ENCODE peak calls at places on chromosomes 2 and 18, in eight cellular contexts. D, Y, A, X, L, N, H and Q are unnamed samples.

GRCh38 chr2:46554381-46554780 is 75.0 kb downstream of the TMEM247 start:
- DNase-seq in D (no peak), Y (no peak), A (no peak), X (no peak), L (no peak), N (no peak), H (no peak), Q (no peak)

GRCh38 chr2:152037711-152038110 is 61.1 kb downstream of the CACNB4 start:
- DNase-seq in D (no peak), Y (no peak), A (no peak), X (no peak), L (no peak), N (no peak), H (no peak), Q (no peak)

GRCh38 chr18:55275042-55275897 is 312.7 kb downstream of the TCF4 start:
- DNase-seq in D (no peak), Y (peak), A (no peak), X (no peak), L (no peak), N (no peak), H (peak), Q (no peak)

GRCh38 chr2:179917272-179917671 is 55.9 kb upstream of the ZNF385B start:
- DNase-seq in D (no peak), Y (no peak), A (no peak), X (peak), L (no peak), N (no peak), H (no peak), Q (no peak)

GRCh38 chr18:44895176-44895798 is 214.6 kb downstream of the SETBP1 start:
- DNase-seq in D (no peak), Y (no peak), A (no peak), X (no peak), L (peak), N (peak), H (peak), Q (no peak)

GRCh38 chr2:128155970-128156369 is 65.0 kb downstream of the UGGT1 start:
- DNase-seq in D (no peak), Y (no peak), A (no peak), X (no peak), L (no peak), N (no peak), H (no peak), Q (no peak)

GRCh38 chr2:173021939-173022371 is 53.7 kb upstream of the MAP3K20 start:
- DNase-seq in D (no peak), Y (peak), A (no peak), X (peak), L (no peak), N (no peak), H (peak), Q (no peak)

GRCh38 chr2:24919977-24920812 is at the start of gene ADCY3:
- DNase-seq in D (no peak), Y (peak), A (no peak), X (no peak), L (peak), N (no peak), H (no peak), Q (no peak)

GRCh38 chr2:108534577-108535379 is 508 bp downstream of the LIMS1 start:
- DNase-seq in D (no peak), Y (peak), A (no peak), X (peak), L (no peak), N (no peak), H (peak), Q (no peak)

DNA sequence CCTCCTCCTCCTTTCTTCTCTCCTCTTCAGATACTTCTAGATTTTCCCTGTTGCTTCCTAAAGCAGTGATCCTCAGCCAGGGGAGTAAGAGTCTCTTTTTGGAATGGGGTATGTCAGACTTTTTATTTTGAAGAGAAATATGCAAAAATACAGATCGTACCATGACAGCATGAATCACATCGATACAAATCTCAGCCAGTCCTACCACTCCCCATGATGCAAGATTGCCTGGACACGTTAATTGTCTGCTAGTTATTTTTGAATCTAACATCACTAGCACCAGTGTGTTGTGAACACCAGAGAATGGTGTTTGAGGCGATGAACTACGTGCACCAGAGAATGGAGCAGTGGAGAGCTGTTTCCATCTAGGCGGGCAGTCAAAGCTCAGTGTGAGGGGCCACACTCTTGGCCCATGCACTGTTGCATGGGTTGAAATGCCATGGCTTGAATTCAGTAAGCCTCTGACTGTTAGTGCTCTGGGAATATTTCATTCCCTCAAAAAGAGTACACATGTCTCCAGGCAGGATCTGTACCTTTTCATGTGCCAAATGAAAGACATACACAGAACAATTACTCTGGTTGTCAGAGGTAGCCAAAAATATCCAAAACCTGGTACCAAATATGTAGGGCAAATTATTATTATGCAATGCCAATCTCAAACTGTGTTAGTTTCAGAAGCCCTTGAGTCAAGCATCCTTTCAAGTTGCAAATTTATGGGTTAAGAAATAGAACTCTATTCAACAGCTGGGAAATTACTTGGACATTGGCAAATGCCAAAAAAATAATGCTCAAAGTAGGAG is 46.3 kb upstream of the RALBP1 start:
- DNase-seq in D (no peak), Y (no peak), A (no peak), X (no peak), L (no peak), N (no peak), H (no peak), Q (no peak)
- TF ChIP-seq POLR2AphosphoS5 in D (no peak), Y (no peak), A (no peak), X (no peak), L (no peak), N (no peak), H (no peak), Q (no peak)

DNA sequence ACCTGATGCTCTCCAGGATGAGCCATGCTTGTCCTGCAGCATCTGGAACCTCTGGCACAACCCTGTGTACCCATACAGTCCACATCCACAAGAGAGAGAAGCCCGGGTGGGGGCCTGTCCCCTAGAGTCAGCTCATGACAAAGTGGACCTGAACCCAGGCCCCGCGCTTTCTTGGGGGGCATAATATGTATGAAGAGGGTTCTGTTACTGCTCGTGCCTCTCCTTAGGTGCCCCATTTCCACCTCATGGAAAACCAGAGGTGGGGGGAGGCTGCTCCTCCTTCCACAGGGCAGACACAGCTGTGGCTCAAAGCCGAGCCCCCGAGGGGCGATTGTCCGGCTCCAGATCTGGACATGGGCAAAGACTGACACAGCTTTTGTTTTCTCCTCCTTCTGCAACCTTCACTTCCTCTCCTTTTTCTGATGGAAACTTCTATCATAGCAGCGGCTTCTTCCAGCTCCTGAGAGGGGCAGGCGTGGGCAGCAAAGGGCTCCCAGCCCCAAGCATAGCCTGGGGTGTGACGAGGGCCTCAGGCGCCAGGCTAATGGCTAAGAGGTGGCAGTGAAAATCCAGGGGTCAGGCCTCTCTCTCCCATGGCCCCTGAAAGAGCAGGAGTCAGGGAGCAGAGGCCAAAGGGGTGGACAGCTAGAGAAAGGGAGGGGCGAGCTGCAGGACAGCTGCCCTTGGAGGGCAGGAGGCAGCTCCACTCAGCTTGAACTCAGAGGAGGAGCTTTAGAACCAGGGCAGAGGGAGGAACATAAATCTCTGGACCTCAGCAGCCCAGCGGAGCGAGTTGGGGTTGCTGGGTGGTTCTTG is 155.5 kb downstream of the ZFP36L2 start:
- DNase-seq in D (no peak), Y (no peak), A (no peak), X (peak), L (no peak), N (no peak), H (no peak), Q (no peak)
- H3K27ac ChIP-seq in D (no peak), Y (no peak), A (no peak), X (peak), L (no peak), N (no peak), H (no peak), Q (no peak)

DNA sequence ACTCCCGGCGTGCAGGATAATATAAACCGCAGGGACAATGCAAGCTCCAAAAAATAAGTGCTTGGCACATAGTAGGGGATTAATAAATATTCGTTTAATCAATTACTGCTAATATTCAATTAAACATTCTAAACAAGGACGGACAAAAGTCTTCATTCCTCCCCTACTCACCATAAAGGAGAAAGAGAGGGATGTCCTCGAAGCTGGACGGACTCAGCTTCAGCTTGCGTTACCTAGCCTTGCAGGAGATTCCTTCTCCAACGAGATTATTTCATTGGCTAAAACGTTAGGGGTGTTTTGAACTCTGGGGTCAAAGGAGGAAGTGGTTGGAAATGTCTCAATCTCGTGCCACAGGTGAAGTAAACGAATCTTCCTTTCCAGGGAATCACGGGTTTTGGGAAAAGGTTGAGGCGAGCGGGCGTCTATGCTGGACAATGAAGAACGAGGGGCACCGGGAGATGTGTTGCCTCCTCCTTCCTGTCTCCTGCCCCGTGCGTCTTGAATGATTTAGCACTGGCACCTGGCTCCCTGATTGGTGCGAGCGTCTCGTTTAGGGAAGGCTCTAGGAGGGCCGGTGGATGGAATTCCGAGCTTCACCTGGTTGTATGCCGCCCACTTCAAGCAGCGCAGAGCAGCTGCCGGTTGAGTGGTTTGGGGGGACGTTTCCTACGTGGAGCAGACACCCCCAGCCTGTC is 2.0 kb upstream of the GAD1 start:
- DNase-seq in D (no peak), Y (peak), A (no peak), X (no peak), L (no peak), N (no peak), H (no peak), Q (no peak)
- TF ChIP-seq EZH2 in D (no peak), Y (no peak), A (no peak), X (no peak), L (no peak), N (no peak), H (no peak), Q (no peak)

DNA sequence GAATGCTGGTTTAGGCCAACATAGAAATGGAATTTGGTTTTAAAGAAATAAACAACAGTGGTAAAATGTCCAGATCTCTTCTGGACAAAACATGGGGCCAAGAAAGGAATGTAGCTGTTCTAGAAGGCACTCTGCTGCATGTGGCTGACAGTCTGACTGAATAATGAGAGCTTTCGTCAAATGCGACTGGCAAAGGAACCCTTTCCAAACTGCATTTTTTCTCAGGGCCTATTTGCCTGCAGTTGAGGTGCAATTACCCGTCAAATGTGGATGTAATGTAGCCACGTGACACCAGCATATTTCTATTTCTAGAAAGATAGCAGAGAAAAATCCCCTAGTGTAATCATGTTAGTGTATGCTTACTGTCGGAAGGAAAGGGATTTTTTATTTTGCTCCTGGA is 741.2 kb downstream of the NRXN1 start:
- DNase-seq in D (no peak), Y (no peak), A (no peak), X (no peak), L (no peak), N (no peak), H (no peak), Q (no peak)
- TF ChIP-seq POLR2AphosphoS5 in D (no peak), Y (no peak), A (no peak), X (no peak), L (no peak), N (no peak), H (no peak), Q (no peak)